ENCODE peak calls at places on chromosome 4, in six cellular contexts. P is ELR, T is GM04504, J is mesothelial cell of epicardium, X is K562, Z is adipocyte. Q is an unnamed sample.

GRCh38 chr4:167100120-167100519 is 134.2 kb downstream of the SPOCK3 start:
- DNase-seq in X (no peak), P (peak), T (no peak), Z (peak), J (no peak), Q (no peak)

GRCh38 chr4:76448211-76448610 is 13.2 kb downstream of the SHROOM3 start:
- DNase-seq in X (no peak), J (no peak), Z (no peak), P (no peak), T (no peak), Q (no peak)

GRCh38 chr4:54941994-54942552 is 183.3 kb downstream of the KDR start:
- DNase-seq in T (no peak), Z (no peak), X (no peak), P (no peak), J (no peak), Q (no peak)

GRCh38 chr4:80229590-80229989 is 32.3 kb downstream of the PRDM8 start:
- DNase-seq in P (no peak), Z (no peak), T (no peak), X (no peak), J (no peak), Q (no peak)

GRCh38 chr4:166174717-166175510 is 301.9 kb downstream of the TLL1 start:
- DNase-seq in Z (no peak), P (peak), T (no peak), X (no peak), J (no peak), Q (no peak)

GRCh38 chr4:164933244-164933643 is 44.2 kb downstream of the TRIM61 start:
- DNase-seq in P (no peak), X (no peak), J (no peak), Z (no peak), T (no peak), Q (no peak)

GRCh38 chr4:188783606-188784157 is 644.4 kb downstream of the TRIML1 start:
- DNase-seq in T (no peak), Z (peak), P (no peak), J (no peak), X (no peak), Q (no peak)

GRCh38 chr4:182862921-182863320 is 54.3 kb downstream of the DCTD start:
- DNase-seq in T (no peak), X (no peak), Z (no peak), P (no peak), J (no peak), Q (no peak)

GRCh38 chr4:138851626-138852443 is 163.7 kb upstream of the NOCT start:
- DNase-seq in J (no peak), X (no peak), T (no peak), Z (peak), P (no peak), Q (no peak)

GRCh38 chr4:169902658-169903345 is 123.4 kb downstream of the MFAP3L start:
- DNase-seq in T (no peak), X (no peak), J (no peak), Z (no peak), P (no peak), Q (no peak)

GRCh38 chr4:174080361-174080760 is 203.1 kb downstream of the FBXO8 start:
- DNase-seq in Z (peak), J (no peak), T (peak), P (peak), X (no peak), Q (no peak)

GRCh38 chr4:80989921-80990544 is 40.5 kb upstream of the BMP3 start:
- DNase-seq in T (peak), J (no peak), X (peak), Z (peak), P (peak), Q (no peak)

GRCh38 chr4:184544711-184545409 is 70.5 kb upstream of the IRF2 start:
- DNase-seq in J (no peak), T (no peak), Z (no peak), P (no peak), X (peak), Q (no peak)

GRCh38 chr4:48841045-48841827 is 10.3 kb downstream of the OCIAD1 start:
- DNase-seq in Z (no peak), P (no peak), X (no peak), J (no peak), T (no peak), Q (no peak)

GRCh38 chr4:11634283-11634682 is 205.6 kb upstream of the HS3ST1 start:
- DNase-seq in P (no peak), X (no peak), J (no peak), Z (no peak), T (no peak), Q (no peak)

GRCh38 chr4:155962697-155963096 is 9.0 kb upstream of the CTSO start:
- DNase-seq in Z (no peak), X (no peak), P (no peak), T (no peak), J (no peak), Q (no peak)

GRCh38 chr4:53326535-53326934 is 39.3 kb downstream of the SCFD2 start:
- DNase-seq in P (no peak), Z (no peak), T (no peak), J (no peak), X (no peak), Q (no peak)

GRCh38 chr4:8710946-8711345 is 118.4 kb downstream of the CPZ start:
- DNase-seq in J (peak), P (no peak), X (no peak), Z (no peak), T (no peak), Q (peak)

GRCh38 chr4:150828159-150828558 is 186.9 kb downstream of the LRBA start:
- DNase-seq in T (no peak), Z (no peak), P (no peak), X (no peak), J (no peak), Q (no peak)